ENCODE peak calls at places on chromosomes 1 and 21, in seven cellular contexts. S, X, J, R, I, G and A are unnamed samples. For H3K27me3, the result is how much of the 10 kb centered on the place peaks cover.

GRCh38 chr1:183567584-183567983 is 22.7 kb downstream of the NCF2 start:
- DNase-seq in S (no peak), X (peak), J (peak), R (peak), I (peak), G (peak), A (peak)

GRCh38 chr1:163410073-163410522 is 88.3 kb downstream of the NUF2 start:
- DNase-seq in S (no peak), X (no peak), J (peak), R (peak), I (peak), G (peak), A (peak)

GRCh38 chr1:119139393-119139792 is 1.1 kb downstream of the WARS2 start:
- DNase-seq in S (no peak), X (no peak), J (no peak), R (no peak), I (no peak), G (no peak), A (no peak)

GRCh38 chr1:181655756-181656155 is 172.4 kb downstream of the CACNA1E start:
- DNase-seq in S (no peak), X (no peak), J (peak), R (peak), I (no peak), G (peak), A (peak)

GRCh38 chr1:29325675-29326074 is 89.4 kb downstream of the PTPRU start:
- DNase-seq in S (peak), X (no peak), J (no peak), R (no peak), I (no peak), G (no peak), A (no peak)

GRCh38 chr1:220005489-220005888 is 40.8 kb downstream of the EPRS1 start:
- DNase-seq in S (no peak), X (no peak), J (no peak), R (no peak), I (no peak), G (no peak), A (no peak)

GRCh38 chr1:77421504-77422233 is 139.8 kb downstream of the AK5 start:
- DNase-seq in S (no peak), X (no peak), J (no peak), R (no peak), I (no peak), G (no peak), A (no peak)

GRCh38 chr1:239987103-239987745 is 104.5 kb upstream of the FMN2 start:
- DNase-seq in S (no peak), X (no peak), J (peak), R (peak), I (peak), G (peak), A (peak)

GRCh38 chr1:10901091-10901893 is 104.8 kb upstream of the CASZ1 start:
- DNase-seq in S (no peak), X (peak), J (no peak), R (peak), I (no peak), G (peak), A (peak)

GRCh38 chr1:21913763-21914162 is 23.3 kb downstream of the HSPG2 start:
- DNase-seq in S (no peak), X (no peak), J (no peak), R (no peak), I (no peak), G (no peak), A (no peak)

GRCh38 chr1:103170608-103171007 is 62.3 kb upstream of the COL11A1 start:
- DNase-seq in S (no peak), X (no peak), J (peak), R (no peak), I (no peak), G (no peak), A (no peak)

GRCh38 chr1:66571789-66572188 is 37.8 kb downstream of the SGIP1 start:
- DNase-seq in S (no peak), X (no peak), J (peak), R (peak), I (no peak), G (peak), A (peak)

GRCh38 chr1:9066945-9067807 is 2.3 kb downstream of the SLC2A5 start:
- DNase-seq in S (peak), X (peak), J (peak), R (peak), I (peak), G (peak), A (peak)

GRCh38 chr1:199279872-199280649 is 641.2 kb downstream of the PTPRC start:
- DNase-seq in S (no peak), X (no peak), J (peak), R (peak), I (no peak), G (peak), A (peak)

GRCh38 chr1:86503477-86504129 is 34.9 kb downstream of the CLCA1 start:
- DNase-seq in S (peak), X (peak), J (peak), R (no peak), I (peak), G (no peak), A (no peak)

GRCh38 chr1:233255145-233255544 is 40.4 kb downstream of the PCNX2 start:
- DNase-seq in S (no peak), X (no peak), J (no peak), R (no peak), I (no peak), G (no peak), A (no peak)

GRCh38 chr1:66767590-66767989 is 15.3 kb downstream of the DYNLT5 start:
- DNase-seq in S (no peak), X (no peak), J (no peak), R (no peak), I (no peak), G (no peak), A (no peak)

GRCh38 chr1:28983509-28984310 is 69.3 kb downstream of the EPB41 start:
- DNase-seq in S (peak), X (peak), J (no peak), R (no peak), I (peak), G (no peak), A (no peak)

GRCh38 chr1:99936071-99936470 is 33.7 kb upstream of the SLC35A3 start:
- DNase-seq in S (no peak), X (no peak), J (no peak), R (no peak), I (no peak), G (no peak), A (no peak)

GRCh38 chr1:10168912-10169514 is 41.4 kb upstream of the KIF1B start:
- DNase-seq in S (no peak), X (no peak), J (no peak), R (no peak), I (no peak), G (no peak), A (no peak)

GRCh38 chr1:113456967-113457366 is 66.7 kb downstream of the MAGI3 start:
- DNase-seq in S (peak), X (peak), J (peak), R (peak), I (peak), G (peak), A (peak)

GRCh38 chr1:155069551-155070391 is 6.2 kb downstream of the EFNA4 start:
- DNase-seq in S (no peak), X (no peak), J (no peak), R (no peak), I (no peak), G (no peak), A (no peak)

GRCh38 chr1:205592443-205593003 is 39.3 kb downstream of the ELK4 start:
- DNase-seq in S (peak), X (no peak), J (no peak), R (no peak), I (no peak), G (no peak), A (no peak)

GRCh38 chr1:39272791-39273071 is 68.2 kb downstream of the MACF1 start:
- DNase-seq in S (no peak), X (no peak), J (no peak), R (no peak), I (no peak), G (no peak), A (no peak)

GRCh38 chr1:21117159-21117953 is 59.3 kb downstream of the EIF4G3 start:
- DNase-seq in S (no peak), X (no peak), J (no peak), R (no peak), I (no peak), G (peak), A (no peak)

GRCh38 chr1:61672376-61672775 is 52.6 kb downstream of the TM2D1 start:
- DNase-seq in S (no peak), X (no peak), J (no peak), R (no peak), I (no peak), G (peak), A (peak)

DNA sequence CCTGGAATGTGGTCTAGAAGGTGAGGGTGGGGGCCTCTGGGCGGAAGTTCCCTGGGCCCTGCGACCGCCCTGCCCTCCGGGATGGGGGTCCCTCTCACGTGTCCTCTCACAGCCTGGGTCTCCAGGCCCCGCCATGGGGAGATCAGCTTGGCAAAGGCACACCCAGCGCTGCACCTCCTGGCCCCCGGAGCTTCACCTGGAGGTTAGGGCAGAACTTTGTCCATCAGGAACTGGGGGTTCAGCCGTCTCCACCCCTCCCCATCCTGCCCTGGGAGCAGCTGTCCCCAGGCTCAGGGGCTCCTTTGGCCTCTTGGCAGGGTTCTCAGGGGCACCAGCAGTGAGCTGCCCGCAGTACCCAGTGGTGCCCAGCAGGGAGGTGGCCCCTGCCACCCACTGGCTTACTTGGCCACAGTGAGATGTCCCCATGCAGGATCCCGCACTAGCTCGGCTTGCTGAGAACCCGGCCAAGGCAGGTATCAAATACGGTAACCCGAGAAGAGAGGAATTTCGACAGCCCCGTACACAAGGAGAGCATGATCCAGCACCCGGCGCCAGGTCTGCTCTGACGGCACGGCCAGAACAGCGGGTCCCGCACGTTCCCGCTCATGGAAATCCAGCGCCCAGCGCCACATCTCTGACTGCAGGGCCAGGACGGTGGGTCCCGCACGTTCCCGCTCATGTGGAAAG is 36.7 kb downstream of the RRP1 start:
- DNase-seq in S (peak), X (no peak), J (no peak), R (peak), I (no peak), G (no peak), A (no peak)
- TF ChIP-seq CTCF in S (no peak), X (no peak), J (no peak), R (no peak), I (no peak), G (peak), A (peak)

GRCh38 chr21:42222386-42222785 is 3.4 kb downstream of the ABCG1 start:
- DNase-seq in S (peak), X (no peak), J (no peak), R (no peak), I (no peak), G (no peak), A (no peak)
- H3K27me3 ChIP-seq in S (under half), X (under half), J (under half), R (under half), I (under half), G (under half), A (under half)

DNA sequence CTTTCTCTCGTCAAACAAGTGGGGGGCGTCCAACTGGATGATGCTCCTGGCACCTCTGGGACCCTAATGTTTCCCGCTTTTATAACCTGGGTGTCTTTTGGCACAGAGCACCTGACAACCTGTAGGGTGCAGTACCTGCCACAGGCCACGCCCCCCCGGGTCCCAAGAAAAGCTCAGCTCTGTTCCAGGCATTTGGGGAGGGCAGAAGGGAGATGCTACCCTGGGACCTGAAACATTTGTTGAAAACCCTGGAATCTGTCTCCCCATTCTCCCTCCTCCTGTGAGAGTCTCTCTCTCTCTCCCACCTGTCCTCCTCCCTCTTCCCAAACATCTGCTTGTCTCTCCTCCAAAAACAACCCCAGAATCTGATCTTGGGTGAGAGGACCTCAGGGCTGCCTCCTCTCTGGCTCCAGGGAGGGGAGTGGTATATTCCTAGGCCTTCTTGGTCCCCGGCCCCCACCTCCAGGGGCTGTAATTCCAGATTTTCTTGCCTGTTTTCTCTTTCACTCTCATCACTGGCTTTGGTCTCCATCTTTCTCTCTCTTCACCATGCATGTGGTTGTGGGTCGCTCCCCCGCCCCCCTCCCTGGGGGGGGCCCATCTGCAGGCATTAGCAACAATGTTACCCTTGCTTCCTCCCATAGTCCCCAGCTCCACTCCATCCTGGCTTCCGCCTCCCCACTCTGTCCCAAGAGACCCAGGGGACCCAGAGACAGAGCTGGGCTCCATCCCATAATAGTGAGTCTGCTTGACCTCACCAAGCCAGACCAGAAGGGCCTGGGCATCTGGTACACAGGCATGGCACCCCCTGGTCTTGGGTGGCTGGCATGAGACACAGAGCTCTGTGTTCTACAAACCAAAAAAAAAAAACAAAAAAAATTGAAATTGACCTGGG is 4.1 kb downstream of the AHDC1 start:
- DNase-seq in S (no peak), X (no peak), J (no peak), R (no peak), I (peak), G (no peak), A (no peak)
- TF ChIP-seq CTCF in S (no peak), X (no peak), J (no peak), R (no peak), I (no peak), G (peak), A (peak)

DNA sequence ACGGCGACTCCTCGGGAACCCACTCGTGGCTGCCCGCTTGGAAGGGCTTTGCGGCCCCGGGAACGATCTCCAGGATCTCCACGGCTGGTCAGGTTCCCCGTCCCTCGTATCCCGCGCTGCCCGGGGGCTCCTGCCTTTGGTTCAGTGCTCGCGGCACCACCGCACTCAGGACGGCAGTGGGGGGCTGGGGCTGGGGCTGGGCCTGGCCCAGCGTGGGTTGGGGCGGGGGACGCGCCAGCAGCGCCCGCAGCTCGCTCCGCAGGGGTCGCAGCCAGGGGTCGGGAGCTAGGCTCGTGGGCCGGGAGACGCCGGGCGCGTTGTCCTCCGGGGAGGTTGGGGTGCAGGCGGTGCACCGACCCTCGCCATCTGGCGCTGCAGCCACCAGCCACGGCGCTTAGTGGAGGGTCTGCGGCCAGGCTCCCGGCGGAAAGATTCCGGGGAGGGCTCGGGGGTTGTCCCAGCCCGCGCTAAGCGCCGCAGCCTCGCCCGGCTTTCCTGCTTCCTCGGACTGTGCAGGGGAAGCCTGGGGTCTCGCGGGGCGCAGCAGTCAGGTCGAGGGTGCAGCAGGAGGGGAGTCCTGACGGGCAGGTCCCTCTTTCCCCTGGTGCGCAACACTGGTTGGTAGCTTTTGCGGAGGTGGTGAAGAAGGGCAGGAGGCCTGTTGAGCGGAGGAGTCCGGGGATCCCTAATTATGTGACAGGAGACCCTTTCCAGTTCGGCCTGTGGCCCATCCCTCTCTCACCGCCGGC is 9.0 kb downstream of the SIM2 start:
- DNase-seq in S (peak), X (no peak), J (no peak), R (no peak), I (no peak), G (no peak), A (no peak)
- H3K27me3 ChIP-seq in S (half or more), X (under half), J (half or more), R (half or more), I (half or more), G (half or more), A (half or more)

DNA sequence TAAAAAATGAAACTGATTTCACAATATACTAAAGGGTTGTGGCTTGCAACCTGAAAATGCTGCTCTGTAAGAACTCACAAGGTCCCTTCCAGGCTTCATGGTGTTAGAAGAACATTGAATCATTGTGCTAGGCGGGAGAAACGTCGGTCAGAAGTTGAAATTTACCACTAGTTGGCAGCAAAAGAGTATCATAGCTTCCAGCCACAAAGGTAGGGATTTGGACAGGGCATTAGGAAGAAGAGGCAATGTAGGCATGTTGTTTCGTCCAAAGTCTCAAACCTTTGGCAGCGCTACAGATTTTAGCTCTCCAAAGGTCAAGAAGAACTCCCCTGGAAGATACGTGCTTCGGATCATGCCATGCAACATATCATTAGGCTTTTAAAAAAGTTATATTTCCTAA is 62.5 kb upstream of the ZP4 start:
- DNase-seq in S (no peak), X (no peak), J (no peak), R (no peak), I (no peak), G (peak), A (peak)
- TF ChIP-seq CTCF in S (no peak), X (no peak), J (no peak), R (no peak), I (no peak), G (peak), A (peak)

GRCh38 chr1:175900171-175900570 is 156.8 kb upstream of the TNR start:
- DNase-seq in S (no peak), X (no peak), J (peak), R (peak), I (no peak), G (no peak), A (no peak)
- H3K27me3 ChIP-seq in S (under half), X (under half), J (under half), R (under half), I (under half), G (under half), A (under half)

DNA sequence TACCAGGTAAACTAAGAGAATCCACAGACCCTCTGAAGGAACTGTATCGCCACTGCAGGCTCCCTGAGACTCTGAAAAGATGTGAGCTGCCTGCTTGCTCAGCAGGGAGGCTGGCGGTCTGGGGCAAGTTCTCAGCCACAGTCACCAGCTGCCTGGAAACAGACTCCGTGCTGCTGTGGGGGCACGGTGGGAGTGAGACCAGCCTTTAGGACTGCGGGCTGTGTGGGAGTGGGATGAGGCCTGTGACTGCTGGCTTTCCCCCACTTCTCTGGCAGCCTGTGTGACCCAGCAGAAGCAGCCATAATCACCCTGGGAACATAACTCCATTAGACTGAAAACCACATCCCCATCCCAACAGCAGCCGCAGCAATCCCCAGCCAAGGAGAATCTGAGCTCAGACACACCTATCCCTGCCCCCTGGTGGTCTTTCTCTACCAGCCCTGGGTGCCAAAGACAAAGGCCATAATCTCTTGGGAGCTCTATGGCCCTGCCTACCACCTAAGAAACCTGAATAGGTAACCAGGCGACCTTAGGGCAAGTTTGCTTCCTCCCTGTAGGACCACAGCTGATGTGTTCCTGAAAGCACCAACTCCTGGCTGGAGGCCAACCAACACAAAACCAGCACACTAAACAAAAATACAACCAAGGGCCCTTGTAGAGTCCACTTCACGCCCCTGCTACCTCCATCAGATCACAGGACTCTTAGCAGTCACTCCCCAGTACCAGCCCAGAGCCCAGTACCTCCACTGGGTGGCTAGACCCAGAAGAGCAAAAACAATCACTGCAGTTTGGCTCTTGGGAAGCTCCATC is 151.5 kb downstream of the SMYD3 start:
- DNase-seq in S (no peak), X (no peak), J (no peak), R (peak), I (no peak), G (no peak), A (no peak)
- TF ChIP-seq CTCF in S (no peak), X (no peak), J (no peak), R (no peak), I (no peak), G (no peak), A (no peak)

DNA sequence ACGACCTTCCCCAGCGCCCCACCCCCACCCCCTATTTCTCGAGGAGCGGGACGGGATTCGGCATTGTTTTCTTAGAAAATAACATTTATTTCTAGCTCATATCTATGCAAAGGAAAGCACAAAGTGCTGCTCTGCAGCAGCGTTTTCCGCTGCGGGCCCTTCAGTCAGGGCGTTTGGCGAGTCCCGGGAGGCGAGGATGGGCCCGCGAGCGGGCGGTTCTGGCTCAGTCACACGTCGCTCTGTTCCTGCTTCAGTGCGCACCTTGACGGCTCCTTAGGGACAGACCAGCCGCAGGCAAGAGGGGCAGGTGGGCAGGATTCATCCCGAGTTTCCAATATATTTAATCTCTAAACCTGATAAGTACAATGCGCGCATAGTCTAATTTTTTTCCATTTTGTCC is 5.8 kb downstream of the DMRTA2 start:
- DNase-seq in S (no peak), X (no peak), J (no peak), R (no peak), I (no peak), G (no peak), A (no peak)
- H3K27me3 ChIP-seq in S (half or more), X (under half), J (half or more), R (half or more), I (half or more), G (half or more), A (under half)